ENCODE peak calls at places on chromosomes 4 and X, in four cellular contexts. One of them, this sample, is unnamed.

GRCh38 chr4:13700196-13701140 is 72.9 kb upstream of the BOD1L1 start:
- DNase-seq in T1000: peak
- DNase-seq in DMS153: no peak
- DNase-seq in EH: peak
- DNase-seq in this sample: peak

GRCh38 chr4:23999714-24000113 is 109.9 kb upstream of the PPARGC1A start:
- DNase-seq in T1000: no peak
- DNase-seq in DMS153: no peak
- DNase-seq in EH: peak
- DNase-seq in this sample: peak

GRCh38 chrX:15838017-15838416 is 16.6 kb downstream of the AP1S2 start:
- DNase-seq in T1000: peak
- DNase-seq in DMS153: no peak
- DNase-seq in EH: no peak
- DNase-seq in this sample: no peak

GRCh38 chr4:150178161-150178560 is 99.9 kb downstream of the DCLK2 start:
- DNase-seq in T1000: no peak
- DNase-seq in DMS153: no peak
- DNase-seq in EH: peak
- DNase-seq in this sample: no peak

GRCh38 chrX:44183329-44183728 is 160.1 kb downstream of the EFHC2 start:
- DNase-seq in T1000: no peak
- DNase-seq in DMS153: peak
- DNase-seq in EH: no peak
- DNase-seq in this sample: peak

GRCh38 chrX:153625271-153626024 is 21.6 kb upstream of the DUSP9 start:
- DNase-seq in T1000: no peak
- DNase-seq in DMS153: no peak
- DNase-seq in EH: no peak
- DNase-seq in this sample: no peak

GRCh38 chr4:40731792-40732245 is 17.9 kb upstream of the NSUN7 start:
- DNase-seq in T1000: no peak
- DNase-seq in DMS153: peak
- DNase-seq in EH: no peak
- DNase-seq in this sample: no peak

GRCh38 chr4:169225058-169225751 is 45.6 kb downstream of the SH3RF1 start:
- DNase-seq in T1000: no peak
- DNase-seq in DMS153: no peak
- DNase-seq in EH: peak
- DNase-seq in this sample: peak

GRCh38 chr4:183444953-183445543 is 612 bp downstream of the CDKN2AIP start:
- DNase-seq in T1000: no peak
- DNase-seq in DMS153: no peak
- DNase-seq in EH: peak
- DNase-seq in this sample: peak

GRCh38 chr4:75907956-75908355 is 5.7 kb upstream of the PPEF2 start:
- DNase-seq in T1000: no peak
- DNase-seq in DMS153: no peak
- DNase-seq in EH: no peak
- DNase-seq in this sample: no peak

GRCh38 chrX:31652651-31653050 is 580.8 kb upstream of the FTHL17 start:
- DNase-seq in T1000: no peak
- DNase-seq in DMS153: no peak
- DNase-seq in EH: no peak
- DNase-seq in this sample: no peak

GRCh38 chr4:163679189-163679588 is 184.7 kb downstream of the TMA16 start:
- DNase-seq in T1000: no peak
- DNase-seq in DMS153: peak
- DNase-seq in EH: no peak
- DNase-seq in this sample: peak

GRCh38 chrX:17547658-17548057 is 172.7 kb downstream of the NHS start:
- DNase-seq in T1000: peak
- DNase-seq in DMS153: peak
- DNase-seq in EH: peak
- DNase-seq in this sample: peak

GRCh38 chr4:184237612-184238011 is 19.9 kb upstream of the ENPP6 start:
- DNase-seq in T1000: no peak
- DNase-seq in DMS153: no peak
- DNase-seq in EH: no peak
- DNase-seq in this sample: peak

GRCh38 chrX:68589372-68589753 is 58.1 kb upstream of the STARD8 start:
- DNase-seq in T1000: no peak
- DNase-seq in DMS153: no peak
- DNase-seq in EH: no peak
- DNase-seq in this sample: no peak

GRCh38 chrX:20382518-20383291 is 116.0 kb upstream of the RPS6KA3 start:
- DNase-seq in T1000: no peak
- DNase-seq in DMS153: peak
- DNase-seq in EH: no peak
- DNase-seq in this sample: peak

GRCh38 chrX:13287816-13288215 is 32.0 kb downstream of the ATXN3L start:
- DNase-seq in T1000: no peak
- DNase-seq in DMS153: no peak
- DNase-seq in EH: peak
- DNase-seq in this sample: peak

GRCh38 chr4:76035799-76036389 is at the start of gene CXCL11:
- DNase-seq in T1000: no peak
- DNase-seq in DMS153: no peak
- DNase-seq in EH: no peak
- DNase-seq in this sample: peak

GRCh38 chr4:171993247-171993646 is 180.0 kb downstream of the GALNTL6 start:
- DNase-seq in T1000: no peak
- DNase-seq in DMS153: no peak
- DNase-seq in EH: no peak
- DNase-seq in this sample: no peak

GRCh38 chr4:184784628-184785257 is 41.0 kb downstream of the ACSL1 start:
- DNase-seq in T1000: no peak
- DNase-seq in DMS153: no peak
- DNase-seq in EH: no peak
- DNase-seq in this sample: no peak

GRCh38 chr4:14091966-14092365 is 464.4 kb upstream of the BOD1L1 start:
- DNase-seq in T1000: no peak
- DNase-seq in DMS153: no peak
- DNase-seq in EH: peak
- DNase-seq in this sample: no peak

GRCh38 chr4:58166496-58166895 is 1056.3 kb upstream of the IGFBP7 start:
- DNase-seq in T1000: no peak
- DNase-seq in DMS153: no peak
- DNase-seq in EH: no peak
- DNase-seq in this sample: no peak

GRCh38 chr4:10345381-10345784 is 111.8 kb downstream of the ZNF518B start:
- DNase-seq in T1000: no peak
- DNase-seq in DMS153: no peak
- DNase-seq in EH: no peak
- DNase-seq in this sample: no peak

GRCh38 chr4:84594724-84595123 is 11.8 kb downstream of the CDS1 start:
- DNase-seq in T1000: no peak
- DNase-seq in DMS153: no peak
- DNase-seq in EH: no peak
- DNase-seq in this sample: no peak

This sample was measured in epithelial cell of esophagus.